ENCODE peak calls at places on chromosomes 4 and X, in eight cellular contexts. Y is spleen, K is neural crest cell, L is heart left ventricle, G is AG10803, U is AG09319, Z is glutamatergic neuron, I is foreskin fibroblast. Q is an unnamed sample.
A peak's percentile ranks its signal among the peaks of the same experiment; 100 is the strongest.

GRCh38 chr4:186105721-186106335 is 1.3 kb downstream of the FAM149A start:
- DNase-seq in Y (no peak), K (no peak), L (no peak), G (no peak), U (no peak), Z (no peak), I (no peak), Q (no peak)

GRCh38 chr4:163350672-163351071 is 7.0 kb downstream of the NPY5R start:
- DNase-seq in Y (no peak), K (no peak), L (no peak), G (no peak), U (no peak), Z (no peak), I (no peak), Q (no peak)

GRCh38 chr4:113750734-113751133 is 10.8 kb downstream of the CAMK2D start:
- DNase-seq in Y (no peak), K (no peak), L (no peak), G (no peak), U (no peak), Z (no peak), I (no peak), Q (no peak)

GRCh38 chr4:182022899-182023298 is 220.3 kb upstream of the TENM3 start:
- DNase-seq in Y (no peak), K (no peak), L (no peak), G (no peak), U (no peak), Z (no peak), I (no peak), Q (no peak)

GRCh38 chr4:107219681-107220080 is 183.6 kb upstream of the DKK2 start:
- DNase-seq in Y (no peak), K (no peak), L (no peak), G (no peak), U (no peak), Z (no peak), I (peak; percentile 17), Q (no peak)

GRCh38 chr4:84264652-84265051 is 234.4 kb downstream of the NKX6-1 start:
- DNase-seq in Y (no peak), K (no peak), L (no peak), G (no peak), U (no peak), Z (no peak), I (no peak), Q (no peak)

GRCh38 chrX:11239230-11239629 is 54.0 kb upstream of the AMELX start:
- DNase-seq in Y (no peak), K (no peak), L (no peak), G (peak; percentile 38), U (no peak), Z (no peak), I (peak; percentile 74), Q (no peak)

GRCh38 chr4:126794363-126794762 is 838.4 kb upstream of the INTU start:
- DNase-seq in Y (no peak), K (no peak), L (no peak), G (peak; percentile 38), U (no peak), Z (no peak), I (peak; percentile 42), Q (no peak)

GRCh38 chr4:41432889-41433288 is 105.1 kb upstream of the LIMCH1 start:
- DNase-seq in Y (no peak), K (no peak), L (no peak), G (peak; percentile 88), U (peak; percentile 18), Z (no peak), I (peak; percentile 69), Q (no peak)

GRCh38 chrX:2434764-2435163 is 66.0 kb downstream of the DHRSX start:
- DNase-seq in Y (no peak), K (no peak), L (no peak), G (no peak), U (no peak), Z (no peak), I (no peak), Q (no peak)

GRCh38 chrX:68895339-68896250 is 66.8 kb downstream of the EFNB1 start:
- DNase-seq in Y (peak; percentile 68), K (no peak), L (peak; percentile 40), G (peak; percentile 2), U (no peak), Z (no peak), I (no peak), Q (no peak)

GRCh38 chr4:81650871-81651270 is 179.2 kb upstream of the RASGEF1B start:
- DNase-seq in Y (no peak), K (no peak), L (no peak), G (no peak), U (no peak), Z (no peak), I (no peak), Q (no peak)

GRCh38 chr4:121139533-121140222 is 24.4 kb downstream of the TNIP3 start:
- DNase-seq in Y (no peak), K (no peak), L (no peak), G (peak; percentile 66), U (no peak), Z (no peak), I (peak; percentile 35), Q (no peak)

GRCh38 chr4:38565271-38566199 is 98.5 kb upstream of the KLF3 start:
- DNase-seq in Y (no peak), K (no peak), L (no peak), G (peak; percentile 66), U (peak; percentile 28), Z (no peak), I (peak; percentile 2), Q (no peak)

GRCh38 chr4:8540991-8541390 is 39.2 kb upstream of the GPR78 start:
- DNase-seq in Y (peak; percentile 52), K (no peak), L (no peak), G (no peak), U (no peak), Z (no peak), I (no peak), Q (no peak)

GRCh38 chrX:776061-776460 is 145.5 kb downstream of the SHOX start:
- DNase-seq in Y (no peak), K (no peak), L (no peak), G (no peak), U (no peak), Z (no peak), I (no peak), Q (no peak)

GRCh38 chr4:84917087-84917821 is 49.2 kb downstream of the WDFY3 start:
- DNase-seq in Y (no peak), K (no peak), L (no peak), G (no peak), U (no peak), Z (no peak), I (no peak), Q (no peak)

GRCh38 chr4:67288964-67289363 is 256.3 kb downstream of the CENPC start:
- DNase-seq in Y (no peak), K (peak; percentile 30), L (no peak), G (no peak), U (no peak), Z (peak; percentile 84), I (no peak), Q (peak; percentile 22)

GRCh38 chr4:81049861-81050423 is 19.4 kb downstream of the BMP3 start:
- DNase-seq in Y (no peak), K (no peak), L (no peak), G (peak; percentile 4), U (no peak), Z (no peak), I (no peak), Q (no peak)

GRCh38 chrX:22041931-22042530 is 9.9 kb downstream of the PHEX start:
- DNase-seq in Y (no peak), K (no peak), L (no peak), G (peak; percentile 1), U (no peak), Z (peak; percentile 21), I (no peak), Q (no peak)

DNA sequence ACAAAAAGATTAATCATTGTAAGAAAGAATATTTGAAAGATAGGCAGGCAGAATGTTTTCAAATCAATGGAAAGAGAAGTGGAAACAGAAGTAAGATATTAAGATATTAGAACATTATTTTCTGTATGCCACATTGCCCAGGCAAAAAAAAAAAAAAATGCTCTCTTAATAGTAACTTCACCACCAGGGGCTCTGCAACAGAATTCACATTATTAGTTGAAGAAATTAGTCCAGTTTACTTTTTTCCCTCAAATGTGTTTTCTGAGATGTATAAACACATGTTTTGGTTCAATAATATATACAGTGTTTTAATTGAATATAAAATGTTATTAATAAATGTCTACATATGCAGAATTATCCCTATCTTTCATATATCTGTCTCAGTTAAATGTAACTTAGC is 78.0 kb upstream of the ADAD1 start:
- DNase-seq in Y (no peak), K (no peak), L (no peak), G (no peak), U (no peak), Z (no peak), I (no peak), Q (no peak)
- TF ChIP-seq CTCF in Y (no peak), K (peak; percentile 48), L (no peak), G (peak; percentile 22), U (peak; percentile 6), Z (peak; percentile 38), I (peak; percentile 12), Q (no peak)

DNA sequence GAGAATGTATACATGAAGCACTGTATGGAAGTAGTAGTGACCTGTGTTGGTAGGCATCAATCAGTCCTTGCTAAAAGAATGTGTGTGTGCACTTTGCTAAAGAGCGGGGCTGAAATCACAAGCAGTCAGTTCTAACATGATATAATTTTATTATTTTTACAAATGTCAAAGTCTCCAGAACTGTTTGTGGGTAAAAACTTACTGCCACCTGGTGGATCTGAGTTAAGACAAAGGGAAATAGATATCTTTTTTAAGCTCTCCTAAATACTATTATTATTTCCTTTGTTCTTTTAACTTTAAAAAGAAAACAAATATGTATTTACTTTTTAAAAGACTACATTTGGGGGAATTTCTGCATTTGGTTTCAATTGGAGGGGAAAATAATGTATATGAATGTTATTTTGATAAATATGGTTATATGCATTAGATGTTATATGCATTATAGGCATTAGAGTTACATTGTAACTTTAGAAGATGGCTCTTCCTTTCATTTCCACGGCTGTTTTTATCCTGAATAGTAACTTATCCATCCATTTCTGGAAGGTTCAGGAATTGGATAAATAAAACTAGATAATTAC is 7.8 kb upstream of the CLOCK start:
- DNase-seq in Y (no peak), K (no peak), L (no peak), G (peak; percentile 69), U (peak; percentile 39), Z (no peak), I (peak; percentile 29), Q (no peak)
- TF ChIP-seq CTCF in Y (peak; percentile 51), K (no peak), L (peak; percentile 58), G (peak; percentile 67), U (peak; percentile 51), Z (no peak), I (peak; percentile 40), Q (peak; percentile 44)

GRCh38 chr4:161317000-161317399 is 846.8 kb downstream of the FSTL5 start:
- DNase-seq in Y (no peak), K (no peak), L (no peak), G (no peak), U (no peak), Z (no peak), I (no peak), Q (no peak)

DNA sequence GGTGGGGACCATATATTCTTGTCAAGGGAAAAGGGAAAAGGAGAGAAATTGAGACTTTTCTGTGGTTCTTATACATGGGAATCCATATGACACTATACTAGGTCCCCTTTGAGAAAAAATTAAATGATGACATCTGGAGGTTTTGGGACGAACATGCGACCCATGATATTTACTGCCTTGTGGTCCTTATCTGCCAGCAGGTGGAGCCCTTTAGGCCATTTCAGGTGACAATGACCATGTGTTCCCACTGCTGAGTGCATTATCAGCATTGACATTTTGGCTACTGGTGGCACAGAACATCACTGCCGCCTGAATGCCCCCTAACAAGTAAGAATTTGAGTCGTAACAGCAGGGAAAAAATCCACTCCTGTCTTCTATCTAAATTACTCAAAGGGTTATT is 843.4 kb downstream of the FSTL5 start:
- DNase-seq in Y (no peak), K (peak; percentile 11), L (no peak), G (peak; percentile 6), U (no peak), Z (peak; percentile 18), I (no peak), Q (no peak)
- TF ChIP-seq CTCF in Y (peak; percentile 27), K (peak; percentile 63), L (no peak), G (peak; percentile 32), U (no peak), Z (peak; percentile 66), I (peak; percentile 26), Q (peak; percentile 54)

GRCh38 chr4:79576480-79576803 is 168.4 kb upstream of the GK2 start:
- DNase-seq in Y (no peak), K (peak; percentile 9), L (no peak), G (peak; percentile 21), U (no peak), Z (peak; percentile 55), I (no peak), Q (no peak)
- TF ChIP-seq CTCF in Y (no peak), K (peak; percentile 67), L (peak; percentile 62), G (peak; percentile 50), U (peak; percentile 42), Z (peak; percentile 35), I (peak; percentile 46), Q (peak; percentile 73)

Q was measured in D721Med.